ENCODE peak calls at places on chromosome 3, in nine cellular contexts. U is GM23248; J is type B pancreatic cell; Y is MM.1S; Q is HTR-8/SVneo; I is A549; W is activated CD4-positive, alpha-beta T cell treated with anti-CD3 and anti-CD28 coated beads for 48 hours; M is stimulated activated CD4-positive, alpha-beta T cell treated with anti-CD3 and anti-CD28 coated beads, Interleukin-2, amount 100 ng/mL, for 24 hours; P is DND-41. S is an unnamed sample.

GRCh38 chr3:13788522-13789424 is 91.1 kb downstream of the WNT7A start:
- DNase-seq in M (no peak), Y (no peak), P (no peak), J (no peak), U (peak; percentile 7), W (no peak), Q (no peak), I (no peak), S (no peak)

GRCh38 chr3:40623567-40623966 is 98.8 kb downstream of the ZNF621 start:
- DNase-seq in Y (peak; percentile 61), I (no peak), W (peak; percentile 17), M (peak; percentile 4), P (no peak), U (peak; percentile 13), Q (no peak), J (no peak), S (no peak)

GRCh38 chr3:14487086-14487485 is 53.1 kb downstream of the GRIP2 start:
- DNase-seq in J (no peak), M (no peak), P (no peak), I (no peak), U (no peak), Y (no peak), Q (no peak), W (no peak), S (no peak)

GRCh38 chr3:63709576-63709975 is 57.1 kb downstream of the SNTN start:
- DNase-seq in J (no peak), P (no peak), M (no peak), W (no peak), Q (no peak), Y (no peak), I (no peak), U (no peak), S (no peak)

GRCh38 chr3:197482001-197482400 is 73.8 kb downstream of the BDH1 start:
- DNase-seq in P (no peak), J (no peak), Q (no peak), W (no peak), Y (no peak), M (no peak), I (no peak), U (peak; percentile 64), S (no peak)

GRCh38 chr3:123094492-123094891 is 27.7 kb downstream of the PDIA5 start:
- DNase-seq in J (no peak), W (no peak), U (no peak), Y (no peak), I (no peak), P (no peak), Q (no peak), M (no peak), S (no peak)

GRCh38 chr3:69838696-69839515 is 99.6 kb downstream of the MITF start:
- DNase-seq in J (no peak), W (no peak), U (no peak), Q (no peak), P (no peak), I (no peak), M (no peak), Y (no peak), S (no peak)

GRCh38 chr3:186413615-186414415 is 51.8 kb upstream of the DGKG start:
- DNase-seq in Q (no peak), M (peak; percentile 20), W (peak; percentile 25), J (no peak), P (no peak), Y (peak; percentile 98), I (no peak), U (peak; percentile 42), S (no peak)

GRCh38 chr3:127258733-127259132 is 29.1 kb downstream of the PRR20G start:
- DNase-seq in Y (no peak), U (no peak), P (no peak), Q (no peak), I (no peak), W (no peak), M (no peak), J (no peak), S (no peak)

GRCh38 chr3:57778499-57778898 is 22.4 kb downstream of the SLMAP start:
- DNase-seq in M (no peak), Y (no peak), P (no peak), I (no peak), Q (no peak), W (no peak), U (no peak), J (no peak), S (no peak)

GRCh38 chr3:123449092-123449985 is 449 bp upstream of the ADCY5 start:
- DNase-seq in M (peak; percentile 32), Q (peak; percentile 15), P (no peak), J (no peak), I (peak; percentile 36), W (peak; percentile 25), Y (peak; percentile 7), U (peak; percentile 50), S (peak; percentile 47)

GRCh38 chr3:106004137-106004600 is 135.4 kb upstream of the CBLB start:
- DNase-seq in W (no peak), Y (no peak), M (no peak), I (no peak), P (no peak), U (peak; percentile 13), J (no peak), Q (no peak), S (no peak)

GRCh38 chr3:132253262-132253878 is 63.8 kb upstream of the ACP3 start:
- DNase-seq in I (peak; percentile 23), M (no peak), P (peak; percentile 5), Y (peak; percentile 62), U (peak; percentile 83), W (peak; percentile 6), J (no peak), Q (peak; percentile 33), S (no peak)

GRCh38 chr3:170980399-170980798 is 46.1 kb downstream of the SLC2A2 start:
- DNase-seq in M (no peak), I (no peak), U (no peak), J (no peak), P (no peak), Y (no peak), W (no peak), Q (no peak), S (no peak)

GRCh38 chr3:129936757-129937156 is 37.8 kb upstream of the TRH start:
- DNase-seq in M (no peak), J (no peak), P (peak; percentile 48), W (peak; percentile 5), Y (peak; percentile 76), U (peak; percentile 72), Q (no peak), I (no peak), S (no peak)

GRCh38 chr3:161800985-161801559 is 304.5 kb downstream of the OTOL1 start:
- DNase-seq in U (no peak), Q (no peak), Y (peak; percentile 93), J (no peak), M (no peak), W (no peak), I (no peak), P (peak; percentile 63), S (no peak)

GRCh38 chr3:186057594-186057993 is 51.3 kb downstream of the ETV5 start:
- DNase-seq in U (peak; percentile 82), J (no peak), I (no peak), P (no peak), M (no peak), Y (no peak), Q (peak; percentile 6), W (no peak), S (no peak)

GRCh38 chr3:186570941-186571643 is 572 bp downstream of the DNAJB11 start:
- DNase-seq in Y (no peak), M (no peak), W (no peak), U (peak; percentile 17), I (no peak), Q (no peak), J (no peak), P (no peak), S (no peak)

GRCh38 chr3:161264771-161265343 is 43.7 kb downstream of the NMD3 start:
- DNase-seq in U (peak; percentile 46), J (no peak), P (no peak), I (no peak), M (no peak), Q (no peak), W (no peak), Y (no peak), S (no peak)

GRCh38 chr3:195769551-195769950 is 42.2 kb downstream of the MUC4 start:
- DNase-seq in M (no peak), P (no peak), U (no peak), W (no peak), I (no peak), J (no peak), Y (no peak), Q (no peak), S (peak; percentile 2)

GRCh38 chr3:78420611-78421010 is 1347.2 kb downstream of the ROBO1 start:
- DNase-seq in Y (no peak), W (no peak), Q (no peak), I (no peak), M (no peak), U (no peak), J (no peak), P (no peak), S (no peak)

GRCh38 chr3:14764331-14765064 is 54.3 kb upstream of the FGD5 start:
- DNase-seq in U (peak; percentile 13), Q (no peak), J (no peak), M (no peak), Y (no peak), P (no peak), I (no peak), W (no peak), S (no peak)

GRCh38 chr3:141648055-141648910 is 89.8 kb upstream of the RNF7 start:
- DNase-seq in P (peak; percentile 40), J (no peak), Y (no peak), Q (no peak), W (no peak), I (no peak), U (no peak), M (no peak), S (no peak)

GRCh38 chr3:185152433-185153169 is at the start of gene C3orf70:
- DNase-seq in W (peak; percentile 30), J (peak; percentile 78), P (no peak), U (peak; percentile 53), I (peak; percentile 13), Y (peak; percentile 82), Q (peak; percentile 34), M (peak; percentile 37), S (peak; percentile 59)

GRCh38 chr3:29642393-29643033 is 361.6 kb downstream of the RBMS3 start:
- DNase-seq in W (no peak), I (no peak), M (no peak), U (peak; percentile 74), Y (no peak), Q (no peak), P (no peak), J (no peak), S (no peak)

GRCh38 chr3:45890405-45890804 is 4.1 kb downstream of the CCR9 start:
- DNase-seq in P (peak; percentile 69), J (no peak), M (no peak), Y (no peak), W (no peak), I (no peak), Q (no peak), U (no peak), S (no peak)

GRCh38 chr3:32577621-32578556 is 7.2 kb upstream of the DYNC1LI1 start:
- DNase-seq in J (no peak), U (peak; percentile 65), Y (no peak), P (peak; percentile 30), I (no peak), M (no peak), W (peak; percentile 10), Q (no peak), S (no peak)

GRCh38 chr3:99324854-99325253 is 313.5 kb upstream of the COL8A1 start:
- DNase-seq in I (no peak), P (no peak), U (no peak), Y (no peak), J (no peak), Q (peak; percentile 14), W (no peak), M (no peak), S (no peak)

GRCh38 chr3:75249005-75249404 is 415.1 kb upstream of the FRG2C start:
- DNase-seq in Y (no peak), P (no peak), I (no peak), J (no peak), M (no peak), U (no peak), W (no peak), Q (no peak), S (no peak)